ENCODE peak calls at places on chromosome 20, in four cellular contexts. K is HepG2, I is Panc1, Q is K562. P is an unnamed sample.

GRCh38 chr20:38094373-38094775 is 60.8 kb downstream of the RPRD1B start:
- DNase-seq in K (peak; percentile 52), I (peak; percentile 69), Q (peak; percentile 59), P (no peak)

GRCh38 chr20:58048096-58048702 is 180.3 kb downstream of the ANKRD60 start:
- DNase-seq in K (peak; percentile 16), I (no peak), Q (peak; percentile 17), P (no peak)

GRCh38 chr20:10863337-10864060 is 189.7 kb upstream of the JAG1 start:
- DNase-seq in K (no peak), I (no peak), Q (no peak), P (peak; percentile 23)

GRCh38 chr20:51791626-51792025 is 10.7 kb downstream of the SALL4 start:
- DNase-seq in K (no peak), I (no peak), Q (no peak), P (no peak)

GRCh38 chr20:4067600-4068261 is 52.4 kb upstream of the RNF24 start:
- DNase-seq in K (no peak), I (no peak), Q (no peak), P (no peak)

GRCh38 chr20:2820084-2820895 is 4.1 kb downstream of the TMEM239 start:
- DNase-seq in K (no peak), I (no peak), Q (peak; percentile 64), P (no peak)

GRCh38 chr20:47351643-47352331 is 4.7 kb downstream of the ZMYND8 start:
- DNase-seq in K (no peak), I (no peak), Q (no peak), P (no peak)

GRCh38 chr20:18566892-18567738 is at the start of gene SMIM26:
- DNase-seq in K (peak; percentile 96), I (peak; percentile 87), Q (peak; percentile 88), P (peak; percentile 85)

GRCh38 chr20:48773837-48774418 is 53.9 kb downstream of the PREX1 start:
- DNase-seq in K (no peak), I (no peak), Q (no peak), P (no peak)

GRCh38 chr20:37756234-37756633 is 62.4 kb downstream of the CTNNBL1 start:
- DNase-seq in K (no peak), I (no peak), Q (no peak), P (no peak)

GRCh38 chr20:20465259-20465658 is 97.4 kb downstream of the INSM1 start:
- DNase-seq in K (no peak), I (no peak), Q (peak; percentile 6), P (no peak)

GRCh38 chr20:674936-675452 is 608 bp downstream of the SCRT2 start:
- DNase-seq in K (no peak), I (no peak), Q (no peak), P (no peak)

GRCh38 chr20:8299921-8300320 is 167.9 kb downstream of the PLCB1 start:
- DNase-seq in K (no peak), I (no peak), Q (no peak), P (no peak)

GRCh38 chr20:3778976-3779375 is 2.3 kb downstream of the SPEF1 start:
- DNase-seq in K (no peak), I (no peak), Q (no peak), P (no peak)

GRCh38 chr20:41425180-41425884 is 58.7 kb upstream of the EMILIN3 start:
- DNase-seq in K (peak; percentile 86), I (no peak), Q (peak; percentile 77), P (no peak)

GRCh38 chr20:18284805-18285533 is 3.4 kb upstream of the ZNF133 start:
- DNase-seq in K (no peak), I (no peak), Q (no peak), P (no peak)

GRCh38 chr20:49268600-49269365 is 9.1 kb downstream of the ZNFX1 start:
- DNase-seq in K (no peak), I (no peak), Q (no peak), P (no peak)

GRCh38 chr20:37630993-37631392 is 62.8 kb upstream of the CTNNBL1 start:
- DNase-seq in K (no peak), I (no peak), Q (no peak), P (no peak)

GRCh38 chr20:40414843-40415615 is 274.0 kb downstream of the MAFB start:
- DNase-seq in K (no peak), I (no peak), Q (no peak), P (no peak)

DNA sequence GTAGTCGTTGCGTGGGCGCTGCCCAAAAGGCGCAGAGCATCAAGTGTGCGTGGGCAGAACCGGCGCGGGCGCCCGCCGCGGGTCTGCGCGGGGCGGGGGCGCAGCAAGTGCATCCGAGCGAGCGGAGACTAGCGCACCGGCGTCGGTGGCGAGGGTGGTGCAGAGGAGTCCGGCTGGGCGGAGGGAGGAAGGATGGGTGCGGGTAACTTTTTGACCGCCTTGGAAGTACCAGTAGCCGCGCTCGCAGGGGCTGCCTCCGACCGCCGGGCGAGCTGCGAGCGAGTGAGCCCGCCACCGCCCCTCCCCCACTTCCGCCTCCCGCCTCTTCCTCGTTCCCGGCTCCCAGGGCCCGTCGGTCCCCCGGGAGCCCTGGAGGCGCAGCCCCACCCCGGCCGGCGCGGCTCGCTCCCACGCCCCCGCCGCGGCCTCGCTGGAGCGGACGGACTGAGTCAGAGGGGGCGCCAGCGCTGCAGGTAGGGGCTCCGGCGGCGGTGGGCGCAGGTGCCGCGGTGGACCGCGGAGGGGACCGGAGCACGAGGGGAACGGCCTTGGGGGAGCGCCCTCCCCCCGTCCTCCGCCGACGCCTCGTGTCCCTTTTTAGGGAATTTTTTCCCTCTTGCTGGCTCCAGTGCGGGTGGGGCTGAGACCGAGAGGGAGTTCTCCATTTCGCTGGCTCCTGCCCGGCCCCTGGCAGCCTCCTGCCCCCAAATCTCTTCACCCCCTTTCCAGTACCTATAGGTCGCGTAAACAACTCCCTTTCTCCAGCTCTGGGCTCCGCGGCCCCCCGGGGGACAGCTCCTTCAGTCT is 1.6 kb upstream of the DBNDD2 start:
- DNase-seq in K (no peak), I (no peak), Q (peak; percentile 71), P (no peak)
- TF ChIP-seq TCF7L2 in K (no peak), I (no peak), Q (no peak), P (no peak)

GRCh38 chr20:60036346-60037119 is 78.3 kb downstream of the CDH26 start:
- DNase-seq in K (no peak), I (no peak), Q (no peak), P (no peak)
- TF ChIP-seq TCF7L2 in K (no peak), I (no peak), Q (no peak), P (no peak)

GRCh38 chr20:53738039-53738944 is 144.7 kb upstream of the ZNF217 start:
- DNase-seq in K (peak; percentile 88), I (peak; percentile 88), Q (peak; percentile 66), P (no peak)

GRCh38 chr20:53736122-53736756 is 142.6 kb upstream of the ZNF217 start:
- DNase-seq in K (peak; percentile 55), I (no peak), Q (no peak), P (no peak)

GRCh38 chr20:53738945-53739798 is 145.5 kb upstream of the ZNF217 start:
- DNase-seq in K (no peak), I (peak; percentile 64), Q (peak; percentile 49), P (no peak)

GRCh38 chr20:53736757-53737403 is 143.2 kb upstream of the ZNF217 start:
- DNase-seq in K (no peak), I (peak; percentile 57), Q (no peak), P (no peak)

DNA sequence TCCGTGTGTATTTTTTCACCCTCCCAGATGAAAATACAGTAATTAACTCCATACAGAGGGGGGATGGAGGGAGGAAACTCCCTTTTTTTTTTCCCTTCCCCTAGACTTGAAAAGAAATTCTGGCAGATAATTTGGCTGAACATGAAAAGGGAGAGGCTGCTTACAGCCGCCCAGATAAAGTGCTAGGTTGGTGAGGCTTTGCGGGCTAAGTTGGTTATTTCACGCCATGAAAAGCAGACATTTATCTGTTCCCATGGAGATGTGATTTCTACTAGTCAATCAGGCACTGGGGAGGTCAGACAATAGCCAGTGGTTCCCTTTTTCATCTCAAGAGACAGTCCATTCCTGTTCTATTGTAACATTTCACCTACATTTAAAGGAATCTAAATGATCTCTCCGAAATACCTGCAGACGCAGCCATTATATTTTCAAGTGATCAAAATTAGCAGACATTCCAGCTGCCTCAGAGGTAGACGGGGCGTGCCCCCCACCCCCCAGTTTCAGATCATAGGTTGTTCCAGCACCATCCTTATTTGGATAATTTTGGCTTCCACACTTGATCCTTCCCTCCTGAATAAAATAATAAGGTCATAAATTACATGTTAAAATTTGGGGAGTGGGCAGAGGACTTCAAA is 143.9 kb upstream of the ZNF217 start:
- DNase-seq in K (no peak), I (no peak), Q (peak; percentile 35), P (no peak)
- TF ChIP-seq TCF7L2 in K (no peak), I (peak; percentile 77), Q (no peak), P (no peak)

DNA sequence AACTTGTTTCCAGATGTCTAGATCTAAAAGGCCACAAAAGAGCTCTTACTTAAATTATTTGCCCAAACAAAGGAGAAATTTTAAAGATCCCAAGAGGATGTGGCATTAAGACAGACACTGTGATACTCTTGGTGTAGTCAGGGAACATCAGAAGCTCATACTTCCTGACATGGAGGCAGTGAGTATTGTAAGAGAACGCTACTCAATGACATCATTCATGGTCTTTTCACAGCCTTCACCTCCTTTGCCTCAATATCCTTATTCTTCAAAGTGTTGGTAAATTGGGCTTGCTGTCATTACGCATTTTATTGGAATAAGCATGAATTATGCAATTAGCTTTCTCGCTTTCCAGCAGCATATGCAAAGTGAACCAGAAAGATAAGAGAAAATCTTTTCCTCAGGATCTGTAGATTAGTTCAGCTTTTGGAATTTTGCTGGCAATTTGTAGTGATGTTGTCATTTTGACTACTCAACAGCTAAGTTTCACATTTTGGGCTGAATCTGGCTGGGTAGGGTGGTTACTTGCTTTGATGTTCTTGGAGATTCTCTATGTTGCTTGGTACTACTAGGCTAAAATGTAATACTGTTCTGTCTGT is 1012.2 kb downstream of the KIF16B start:
- DNase-seq in K (no peak), I (no peak), Q (no peak), P (no peak)
- TF ChIP-seq TCF7L2 in K (no peak), I (no peak), Q (no peak), P (no peak)

GRCh38 chr20:22583773-22584629 is at the start of gene FOXA2:
- DNase-seq in K (peak; percentile 93), I (no peak), Q (peak; percentile 48), P (no peak)

GRCh38 chr20:22584630-22584921 is 204 bp upstream of the FOXA2 start:
- DNase-seq in K (peak; percentile 70), I (no peak), Q (peak; percentile 38), P (no peak)

GRCh38 chr20:22582386-22582959 is 1.9 kb downstream of the FOXA2 start:
- DNase-seq in K (no peak), I (no peak), Q (no peak), P (no peak)

GRCh38 chr20:22581437-22582385 is 2.7 kb downstream of the FOXA2 start:
- DNase-seq in K (no peak), I (no peak), Q (no peak), P (no peak)

DNA sequence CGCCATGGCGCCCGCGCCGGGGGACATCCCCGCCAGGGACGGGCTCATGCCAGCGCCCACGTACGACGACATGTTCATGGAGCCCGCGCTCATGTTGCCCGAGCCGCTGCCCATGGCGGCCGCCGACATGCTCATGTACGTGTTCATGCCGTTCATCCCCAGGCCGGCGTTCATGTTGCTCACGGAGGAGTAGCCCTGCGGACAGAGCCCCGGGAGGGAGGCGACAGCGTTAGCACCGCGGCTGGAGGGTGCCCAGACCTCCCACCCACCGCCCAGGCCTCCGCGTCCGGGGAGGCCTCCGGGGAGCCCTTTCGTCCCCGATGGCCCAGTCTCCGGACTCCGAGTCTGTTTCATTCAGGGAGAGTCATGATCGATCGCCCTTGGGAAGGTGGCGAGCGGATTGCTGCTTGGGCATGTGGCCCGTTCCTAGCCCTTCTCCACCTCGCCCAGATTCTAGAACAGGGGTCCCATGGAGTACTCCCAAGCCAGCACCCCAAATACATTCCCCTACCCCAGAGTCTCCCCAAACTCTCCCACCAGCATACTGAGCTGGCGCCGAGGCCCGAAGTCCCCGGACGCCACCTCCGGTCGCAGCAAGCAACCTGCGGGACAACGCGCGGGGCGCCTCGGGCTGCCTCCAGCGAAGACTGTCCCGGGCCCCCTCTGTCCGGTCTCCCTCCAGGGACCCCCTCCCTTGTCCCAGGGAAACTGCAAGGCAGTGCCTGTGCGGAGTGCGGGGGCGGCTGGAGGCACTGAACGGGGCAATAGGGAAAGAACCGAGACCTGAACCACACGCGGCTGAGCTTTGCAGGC is 1.2 kb downstream of the FOXA2 start:
- DNase-seq in K (peak; percentile 36), I (no peak), Q (no peak), P (no peak)
- TF ChIP-seq TCF7L2 in K (no peak), I (no peak), Q (no peak), P (no peak)

P was measured in HCT116.